ENCODE peak calls at places on chromosome 17, in four cellular contexts. Y is WTC11, O is SK-N-SH, H is K562. D is an unnamed sample.

GRCh38 chr17:14201087-14201486 is 35.6 kb downstream of the CDRT15 start:
- DNase-seq in H (no peak), Y (no peak), O (no peak), D (no peak)

GRCh38 chr17:67096609-67097008 is 52.3 kb downstream of the CACNG1 start:
- DNase-seq in O (no peak), H (no peak), Y (no peak), D (no peak)

GRCh38 chr17:27512511-27513346 is 56.5 kb downstream of the KSR1 start:
- DNase-seq in H (no peak), O (no peak), Y (no peak), D (no peak)

GRCh38 chr17:4769628-4770027 is 2.1 kb upstream of the TM4SF5 start:
- DNase-seq in Y (no peak), O (no peak), H (no peak), D (peak; percentile 43)

GRCh38 chr17:79981661-79982101 is 54.0 kb downstream of the TBC1D16 start:
- DNase-seq in H (no peak), Y (peak; percentile 11), O (peak; percentile 22), D (no peak)

GRCh38 chr17:45240905-45241314 is 19.2 kb downstream of the FMNL1 start:
- DNase-seq in O (no peak), H (no peak), Y (no peak), D (no peak)

GRCh38 chr17:62819511-62820221 is 11.6 kb upstream of the MARCHF10 start:
- DNase-seq in H (no peak), Y (no peak), O (peak; percentile 56), D (peak; percentile 78)

GRCh38 chr17:41684050-41684449 is 4.6 kb upstream of the EIF1 start:
- DNase-seq in O (peak; percentile 46), H (no peak), Y (no peak), D (no peak)

GRCh38 chr17:77693776-77694175 is 264.7 kb upstream of the TNRC6C start:
- DNase-seq in O (no peak), Y (no peak), H (no peak), D (no peak)

GRCh38 chr17:50274142-50274944 is at the start of gene TMEM92:
- DNase-seq in H (peak; percentile 77), Y (peak; percentile 94), O (peak; percentile 57), D (no peak)
- TF ChIP-seq FOXJ3 in H (no peak), Y (no peak), O (no peak), D (no peak)

DNA sequence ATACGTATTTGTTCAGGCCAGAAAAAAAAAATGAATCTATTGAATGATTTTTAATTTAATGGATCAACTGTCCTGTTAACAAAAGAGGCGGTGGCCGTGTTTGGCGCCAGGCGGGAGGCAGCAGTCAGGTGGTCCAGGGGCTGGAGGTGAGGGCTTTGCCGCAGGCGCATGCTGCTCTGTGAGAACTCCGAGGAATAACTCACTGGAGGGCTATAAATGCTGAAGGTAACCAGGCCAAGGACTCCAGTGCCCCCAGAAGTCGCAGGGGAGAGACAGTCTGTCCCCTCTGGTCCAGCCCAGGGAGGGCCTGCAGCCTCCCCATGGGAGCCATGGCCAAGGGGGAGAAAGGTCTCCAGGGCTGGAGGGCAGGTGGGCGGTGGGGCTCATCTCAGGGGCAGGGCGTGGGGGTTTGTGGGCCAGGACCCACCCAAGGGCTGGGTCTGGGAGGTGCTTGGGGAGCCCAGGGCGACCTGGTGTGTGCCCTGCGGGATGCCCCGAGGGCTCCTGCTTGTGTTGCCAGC is 7.1 kb upstream of the BAHCC1 start:
- DNase-seq in H (no peak), Y (no peak), O (no peak), D (no peak)
- TF ChIP-seq FOXJ3 in H (no peak), Y (no peak), O (no peak), D (no peak)

GRCh38 chr17:43169561-43170139 is 1.4 kb upstream of the NBR1 start:
- DNase-seq in H (peak; percentile 30), O (peak; percentile 49), Y (peak; percentile 36), D (peak; percentile 84)

GRCh38 chr17:43171761-43172487 is 910 bp downstream of the NBR1 start:
- DNase-seq in H (peak; percentile 19), O (no peak), Y (no peak), D (peak; percentile 79)

GRCh38 chr17:43170766-43171681 is at the start of gene NBR1:
- DNase-seq in Y (peak; percentile 96), O (peak; percentile 90), H (peak; percentile 98), D (peak; percentile 99)

GRCh38 chr17:43175213-43176118 is 4.5 kb downstream of the NBR1 start:
- DNase-seq in H (no peak), O (no peak), Y (no peak), D (peak; percentile 67)

GRCh38 chr17:43170140-43170765 is 761 bp upstream of the NBR1 start:
- DNase-seq in Y (peak; percentile 87), H (peak; percentile 96), O (peak; percentile 88), D (peak; percentile 96)
- TF ChIP-seq FOXJ3 in Y (no peak), H (no peak), O (no peak), D (peak; percentile 56)

GRCh38 chr17:55283256-55283965 is 18.7 kb downstream of the HLF start:
- DNase-seq in Y (no peak), O (no peak), H (no peak), D (peak; percentile 68)

GRCh38 chr17:55284001-55284884 is 19.5 kb downstream of the HLF start:
- DNase-seq in O (no peak), Y (no peak), H (no peak), D (peak; percentile 99)

GRCh38 chr17:55286681-55287589 is 22.2 kb downstream of the HLF start:
- DNase-seq in O (no peak), H (no peak), Y (no peak), D (peak; percentile 100)

GRCh38 chr17:55284944-55285339 is 20.2 kb downstream of the HLF start:
- DNase-seq in H (no peak), O (no peak), Y (no peak), D (no peak)

DNA sequence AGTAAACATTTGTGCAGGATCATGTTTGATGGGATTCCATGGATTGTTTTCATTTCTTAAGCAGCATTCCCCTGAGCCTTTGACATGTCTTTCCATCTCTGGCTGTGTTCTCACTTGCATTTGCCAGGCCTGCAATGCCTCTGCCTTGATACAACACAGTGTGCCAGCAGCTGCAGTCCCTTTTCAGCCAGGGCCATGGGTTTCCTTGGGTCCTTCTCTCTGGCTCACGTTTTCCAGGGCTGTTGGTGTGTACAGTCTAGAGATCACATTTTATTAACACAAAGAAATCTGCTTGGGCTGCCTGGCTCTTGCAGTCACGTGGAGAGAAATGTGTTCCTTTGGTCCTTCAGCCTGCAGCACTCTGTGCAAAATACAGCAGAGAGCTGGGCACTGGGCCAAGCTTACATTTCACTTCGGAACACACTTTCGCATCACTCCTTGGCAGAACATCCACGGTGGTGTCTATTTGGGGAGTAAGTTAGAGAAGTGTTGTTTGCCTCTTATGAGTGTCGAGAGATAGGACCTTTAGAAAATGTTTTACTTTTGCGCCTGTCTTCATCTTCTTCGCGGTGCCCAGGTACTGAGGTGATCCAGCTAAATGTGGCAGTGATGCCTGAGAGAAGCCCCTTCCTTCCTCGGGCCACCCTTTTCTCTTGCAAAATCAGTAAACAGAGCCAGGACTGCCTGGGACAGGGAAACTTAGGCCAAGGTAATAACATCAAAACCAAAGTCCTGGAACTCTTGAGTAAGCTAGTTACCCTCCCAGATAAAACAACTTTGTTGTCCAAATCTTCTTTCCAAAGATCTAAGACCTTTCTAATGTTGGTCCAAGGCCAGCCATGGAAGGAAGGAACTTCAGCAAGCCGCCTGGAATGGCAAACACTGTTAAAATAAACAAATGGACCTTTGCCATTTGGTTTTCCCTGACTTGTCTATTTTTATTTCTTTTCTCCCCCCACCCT is 20.9 kb downstream of the HLF start:
- DNase-seq in H (no peak), O (no peak), Y (no peak), D (peak; percentile 99)
- TF ChIP-seq FOXJ3 in H (no peak), O (no peak), Y (no peak), D (peak; percentile 100)

GRCh38 chr17:83180264-83180995 is 101.0 kb downstream of the METRNL start:
- DNase-seq in Y (peak; percentile 4), O (no peak), H (no peak), D (no peak)

GRCh38 chr17:83177611-83178532 is 98.5 kb downstream of the METRNL start:
- DNase-seq in H (no peak), Y (peak; percentile 7), O (peak; percentile 29), D (no peak)

GRCh38 chr17:83179811-83180210 is 100.4 kb downstream of the METRNL start:
- DNase-seq in O (no peak), Y (peak; percentile 5), H (no peak), D (no peak)

GRCh38 chr17:83178533-83179201 is 99.3 kb downstream of the METRNL start:
- DNase-seq in O (no peak), Y (peak; percentile 10), H (no peak), D (no peak)

DNA sequence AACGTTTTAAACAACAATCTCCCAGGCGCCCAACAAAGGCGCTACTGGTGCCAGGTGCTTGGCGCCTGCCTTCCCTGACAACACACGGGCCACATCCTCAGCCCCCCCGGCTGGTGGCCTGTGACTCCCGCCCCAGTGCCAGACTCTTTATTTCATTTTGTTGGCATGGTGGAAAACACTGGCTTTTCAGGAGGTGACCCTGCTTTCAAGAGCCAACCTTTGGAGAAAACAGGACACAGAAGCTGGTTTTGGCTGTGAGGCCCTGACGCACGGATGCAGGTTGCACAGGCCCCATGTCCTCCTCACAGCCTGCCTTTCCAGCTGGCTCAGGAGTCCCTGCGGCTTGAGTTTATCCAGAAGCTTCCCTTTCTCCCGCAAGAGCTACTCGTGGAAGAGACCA is 100.0 kb downstream of the METRNL start:
- DNase-seq in O (no peak), Y (peak; percentile 4), H (no peak), D (no peak)
- TF ChIP-seq FOXJ3 in O (no peak), Y (no peak), H (no peak), D (no peak)

D was measured in HepG2.